ENCODE peak calls at places on chromosome 14, in eight cellular contexts. M, H, E, O, I, C, R and U are unnamed samples.
A peak's percentile ranks its signal among the peaks of the same experiment; 100 is the strongest.

GRCh38 chr14:61280092-61280525 is 1.0 kb downstream of the TMEM30B start:
- DNase-seq in C (no peak), I (peak; percentile 69), O (no peak), R (no peak), M (no peak), H (no peak), E (no peak), U (no peak)

GRCh38 chr14:51869426-51870113 is 9.2 kb downstream of the GNG2 start:
- DNase-seq in E (peak; percentile 66), C (no peak), R (no peak), M (no peak), O (no peak), I (no peak), H (no peak), U (no peak)

GRCh38 chr14:99430491-99430890 is 50.2 kb downstream of the SETD3 start:
- DNase-seq in O (no peak), H (peak; percentile 68), I (no peak), R (no peak), M (no peak), C (no peak), E (peak; percentile 28), U (no peak)

GRCh38 chr14:31941487-31941886 is 135.6 kb upstream of the ARHGAP5 start:
- DNase-seq in O (no peak), E (no peak), I (no peak), H (no peak), M (no peak), R (no peak), C (no peak), U (no peak)

GRCh38 chr14:63713058-63713457 is 14.8 kb downstream of the SGPP1 start:
- DNase-seq in R (no peak), M (peak; percentile 36), I (no peak), O (no peak), C (no peak), E (peak; percentile 50), H (no peak), U (no peak)

GRCh38 chr14:101480747-101481530 is 80.4 kb upstream of the DIO3 start:
- DNase-seq in R (peak; percentile 68), H (no peak), O (no peak), I (peak; percentile 29), E (no peak), C (no peak), M (peak; percentile 91), U (no peak)

GRCh38 chr14:101008631-101009336 is 105.3 kb upstream of the RTL1 start:
- DNase-seq in E (no peak), O (no peak), M (no peak), I (peak; percentile 26), C (peak; percentile 62), R (peak; percentile 8), H (peak; percentile 7), U (no peak)

GRCh38 chr14:93892923-93893549 is 34.1 kb upstream of the FAM181A start:
- DNase-seq in R (peak; percentile 82), E (peak; percentile 61), H (peak; percentile 84), M (peak; percentile 17), I (peak; percentile 83), C (no peak), O (no peak), U (peak; percentile 12)

GRCh38 chr14:104075530-104076151 is 9.9 kb upstream of the ASPG start:
- DNase-seq in E (no peak), C (no peak), R (no peak), O (no peak), M (no peak), H (peak; percentile 49), I (no peak), U (peak; percentile 75)

GRCh38 chr14:54172562-54172961 is 215.9 kb upstream of the BMP4 start:
- DNase-seq in E (no peak), O (no peak), I (no peak), C (no peak), M (no peak), R (no peak), H (no peak), U (no peak)

GRCh38 chr14:24136684-24137528 is 912 bp downstream of the PSME1 start:
- DNase-seq in R (no peak), M (no peak), I (no peak), C (no peak), O (no peak), E (peak; percentile 31), H (peak; percentile 64), U (no peak)

GRCh38 chr14:104968153-104968527 is 10.0 kb downstream of the AHNAK2 start:
- DNase-seq in C (no peak), I (peak; percentile 91), E (no peak), O (no peak), H (peak; percentile 91), M (peak; percentile 42), R (peak; percentile 93), U (no peak)

GRCh38 chr14:60183724-60184596 is 18.8 kb upstream of the DHRS7 start:
- DNase-seq in E (peak; percentile 82), M (peak; percentile 46), C (no peak), O (no peak), R (no peak), I (no peak), H (no peak), U (peak; percentile 73)

GRCh38 chr14:103685276-103686211 is 29.7 kb downstream of the XRCC3 start:
- DNase-seq in R (no peak), E (no peak), M (no peak), C (no peak), O (no peak), H (no peak), I (peak; percentile 46), U (no peak)

GRCh38 chr14:90193925-90194324 is 62.4 kb upstream of the PSMC1 start:
- DNase-seq in I (no peak), C (no peak), H (peak; percentile 59), M (no peak), E (peak; percentile 18), R (no peak), O (no peak), U (peak; percentile 9)

GRCh38 chr14:63515240-63515639 is 27.9 kb downstream of the PPP2R5E start:
- DNase-seq in E (no peak), O (no peak), R (no peak), C (no peak), I (no peak), H (no peak), M (no peak), U (no peak)

GRCh38 chr14:22844221-22845102 is 8.1 kb downstream of the MMP14 start:
- DNase-seq in C (no peak), R (no peak), M (no peak), I (no peak), H (no peak), E (no peak), O (no peak), U (no peak)

GRCh38 chr14:68147331-68147730 is 327.8 kb downstream of the RAD51B start:
- DNase-seq in R (no peak), I (no peak), M (no peak), E (no peak), C (no peak), O (no peak), H (no peak), U (no peak)

GRCh38 chr14:76844223-76844622 is 18.0 kb downstream of the LRRC74A start:
- DNase-seq in C (peak; percentile 14), E (peak; percentile 26), O (no peak), I (peak; percentile 72), M (peak; percentile 29), H (peak; percentile 63), R (peak; percentile 22), U (peak; percentile 69)

GRCh38 chr14:98692832-98693231 is 579.2 kb downstream of the BCL11B start:
- DNase-seq in I (no peak), H (no peak), E (peak; percentile 4), O (no peak), C (no peak), M (no peak), R (no peak), U (no peak)

GRCh38 chr14:75979071-75979571 is 2.7 kb downstream of the TGFB3 start:
- DNase-seq in H (peak; percentile 90), E (peak; percentile 27), O (no peak), C (no peak), I (no peak), R (peak; percentile 48), M (no peak), U (no peak)

GRCh38 chr14:68951051-68951797 is 27.9 kb downstream of the ACTN1 start:
- DNase-seq in C (peak; percentile 89), O (no peak), R (peak; percentile 93), M (peak; percentile 93), I (peak; percentile 96), E (no peak), H (no peak), U (no peak)

GRCh38 chr14:93984070-93984469 is 7.7 kb upstream of the ASB2 start:
- DNase-seq in R (no peak), C (no peak), E (no peak), H (peak; percentile 68), M (peak; percentile 52), O (no peak), I (no peak), U (no peak)

DNA sequence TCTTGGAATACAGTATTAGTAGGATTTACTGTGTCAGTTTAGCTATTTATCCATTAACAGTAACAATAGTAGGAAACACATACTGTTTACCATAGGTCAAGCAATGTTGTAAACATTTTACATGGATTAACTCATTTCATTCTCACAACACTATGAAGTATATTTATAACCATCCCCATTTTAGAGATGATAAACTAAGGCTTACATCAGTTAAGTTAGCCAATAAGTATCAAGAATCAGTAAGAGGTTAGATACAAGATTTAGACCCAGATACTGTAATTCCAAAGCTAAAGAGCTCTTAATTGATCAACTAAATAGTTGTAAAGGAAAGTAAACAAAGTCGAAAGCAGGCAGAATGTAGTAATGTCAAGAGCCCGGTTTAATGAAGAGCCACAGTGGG is 1.1 kb downstream of the SYNJ2BP start:
- DNase-seq in I (no peak), R (no peak), O (no peak), M (no peak), H (no peak), E (no peak), C (no peak), U (no peak)
- H3K4me3 ChIP-seq in I (peak overlapping the region; percentile 63), R (peak overlapping the region; percentile 61), O (peak overlapping the region; percentile 59), M (peak overlapping the region; percentile 32), H (peak overlapping the region; percentile 66), E (peak overlapping the region; percentile 98), C (peak overlapping the region; percentile 70), U (no peak overlapping the region)

GRCh38 chr14:29822430-29822709 is 105.3 kb downstream of the PRKD1 start:
- DNase-seq in H (no peak), I (no peak), C (no peak), O (no peak), R (no peak), E (no peak), M (no peak), U (no peak)
- H3K4me3 ChIP-seq in H (no peak overlapping the region), I (no peak overlapping the region), C (no peak overlapping the region), O (no peak overlapping the region), R (no peak overlapping the region), E (no peak overlapping the region), M (no peak overlapping the region), U (no peak overlapping the region)

DNA sequence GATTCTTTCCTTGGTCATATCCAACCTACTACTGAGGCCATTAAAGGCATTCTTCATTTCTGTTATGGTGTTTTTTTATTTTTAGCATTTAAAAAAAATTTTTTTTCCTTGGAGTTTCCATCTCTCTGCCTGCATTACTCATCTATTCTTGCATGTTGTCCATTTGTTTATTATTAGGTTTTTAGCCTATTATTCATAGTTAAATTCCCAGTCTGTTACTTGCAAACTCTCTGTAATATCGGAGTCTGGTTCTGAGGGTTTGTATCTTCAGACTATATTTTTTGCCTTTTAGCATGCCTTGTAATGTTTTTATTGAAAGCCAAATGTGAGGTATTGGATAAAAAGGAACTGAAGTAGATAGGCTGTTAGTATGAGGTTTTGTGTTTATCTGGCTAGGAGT is 284.3 kb downstream of the FUT8 start:
- DNase-seq in I (no peak), E (no peak), R (no peak), M (peak; percentile 49), H (no peak), C (no peak), O (no peak), U (no peak)
- H3K4me3 ChIP-seq in I (no peak overlapping the region), E (no peak overlapping the region), R (no peak overlapping the region), M (no peak overlapping the region), H (no peak overlapping the region), C (no peak overlapping the region), O (no peak overlapping the region), U (no peak overlapping the region)

GRCh38 chr14:92421756-92422155 is 91.8 kb upstream of the RIN3 start:
- DNase-seq in C (no peak), E (no peak), H (no peak), M (peak; percentile 73), I (no peak), O (no peak), R (no peak), U (no peak)
- H3K4me3 ChIP-seq in C (no peak overlapping the region), E (no peak overlapping the region), H (no peak overlapping the region), M (no peak overlapping the region), I (no peak overlapping the region), O (no peak overlapping the region), R (no peak overlapping the region), U (no peak overlapping the region)